ENCODE peak calls at places on chromosomes 13 and 19, in six cellular contexts. One of them, this sample, is unnamed.

GRCh38 chr19:19149402-19149801 is 11.1 kb upstream of the TMEM161A start:
- DNase-seq in RWPE1: no peak
- DNase-seq in T-helper 2 cell: no peak
- DNase-seq in stimulated activated CD8-positive, alpha-beta memory T cell treated with anti-CD3 and anti-CD28 coated beads, Interleukin-7, amount 100 ng/mL, for 1 hour: no peak
- DNase-seq in activated T-cell treated with anti-CD3 and anti-CD28 coated beads, Interleukin-2, amount 50 U/mL, for 72 hours: no peak
- DNase-seq in glutamatergic neuron: no peak
- DNase-seq in this sample: no peak

GRCh38 chr13:49806126-49806536 is 13.6 kb upstream of the KPNA3 start:
- DNase-seq in RWPE1: peak; percentile 57
- DNase-seq in T-helper 2 cell: no peak
- DNase-seq in stimulated activated CD8-positive, alpha-beta memory T cell treated with anti-CD3 and anti-CD28 coated beads, Interleukin-7, amount 100 ng/mL, for 1 hour: no peak
- DNase-seq in activated T-cell treated with anti-CD3 and anti-CD28 coated beads, Interleukin-2, amount 50 U/mL, for 72 hours: no peak
- DNase-seq in glutamatergic neuron: no peak
- DNase-seq in this sample: no peak

GRCh38 chr13:40776232-40776631 is 5.2 kb upstream of the MRPS31 start:
- DNase-seq in RWPE1: no peak
- DNase-seq in T-helper 2 cell: no peak
- DNase-seq in stimulated activated CD8-positive, alpha-beta memory T cell treated with anti-CD3 and anti-CD28 coated beads, Interleukin-7, amount 100 ng/mL, for 1 hour: no peak
- DNase-seq in activated T-cell treated with anti-CD3 and anti-CD28 coated beads, Interleukin-2, amount 50 U/mL, for 72 hours: no peak
- DNase-seq in glutamatergic neuron: no peak
- DNase-seq in this sample: no peak

GRCh38 chr19:18282788-18283141 is 1.3 kb upstream of the JUND start:
- DNase-seq in RWPE1: no peak
- DNase-seq in T-helper 2 cell: no peak
- DNase-seq in stimulated activated CD8-positive, alpha-beta memory T cell treated with anti-CD3 and anti-CD28 coated beads, Interleukin-7, amount 100 ng/mL, for 1 hour: no peak
- DNase-seq in activated T-cell treated with anti-CD3 and anti-CD28 coated beads, Interleukin-2, amount 50 U/mL, for 72 hours: no peak
- DNase-seq in glutamatergic neuron: no peak
- DNase-seq in this sample: no peak

GRCh38 chr13:72258340-72258981 is 391.5 kb upstream of the DACH1 start:
- DNase-seq in RWPE1: no peak
- DNase-seq in T-helper 2 cell: no peak
- DNase-seq in stimulated activated CD8-positive, alpha-beta memory T cell treated with anti-CD3 and anti-CD28 coated beads, Interleukin-7, amount 100 ng/mL, for 1 hour: no peak
- DNase-seq in activated T-cell treated with anti-CD3 and anti-CD28 coated beads, Interleukin-2, amount 50 U/mL, for 72 hours: no peak
- DNase-seq in glutamatergic neuron: peak; percentile 10
- DNase-seq in this sample: peak; percentile 6

GRCh38 chr19:4749870-4750269 is 26.2 kb upstream of the DPP9 start:
- DNase-seq in RWPE1: no peak
- DNase-seq in T-helper 2 cell: no peak
- DNase-seq in stimulated activated CD8-positive, alpha-beta memory T cell treated with anti-CD3 and anti-CD28 coated beads, Interleukin-7, amount 100 ng/mL, for 1 hour: no peak
- DNase-seq in activated T-cell treated with anti-CD3 and anti-CD28 coated beads, Interleukin-2, amount 50 U/mL, for 72 hours: no peak
- DNase-seq in glutamatergic neuron: peak; percentile 33
- DNase-seq in this sample: no peak

GRCh38 chr13:65378943-65379519 is 1851.1 kb downstream of the PCDH9 start:
- DNase-seq in RWPE1: peak; percentile 1
- DNase-seq in T-helper 2 cell: no peak
- DNase-seq in stimulated activated CD8-positive, alpha-beta memory T cell treated with anti-CD3 and anti-CD28 coated beads, Interleukin-7, amount 100 ng/mL, for 1 hour: no peak
- DNase-seq in activated T-cell treated with anti-CD3 and anti-CD28 coated beads, Interleukin-2, amount 50 U/mL, for 72 hours: no peak
- DNase-seq in glutamatergic neuron: no peak
- DNase-seq in this sample: no peak

GRCh38 chr19:4373601-4374441 is 26.5 kb downstream of the SH3GL1 start:
- DNase-seq in RWPE1: no peak
- DNase-seq in T-helper 2 cell: no peak
- DNase-seq in stimulated activated CD8-positive, alpha-beta memory T cell treated with anti-CD3 and anti-CD28 coated beads, Interleukin-7, amount 100 ng/mL, for 1 hour: no peak
- DNase-seq in activated T-cell treated with anti-CD3 and anti-CD28 coated beads, Interleukin-2, amount 50 U/mL, for 72 hours: no peak
- DNase-seq in glutamatergic neuron: no peak
- DNase-seq in this sample: no peak

GRCh38 chr19:34316741-34317241 is 48.2 kb upstream of the GPI start:
- DNase-seq in RWPE1: no peak
- DNase-seq in T-helper 2 cell: no peak
- DNase-seq in stimulated activated CD8-positive, alpha-beta memory T cell treated with anti-CD3 and anti-CD28 coated beads, Interleukin-7, amount 100 ng/mL, for 1 hour: no peak
- DNase-seq in activated T-cell treated with anti-CD3 and anti-CD28 coated beads, Interleukin-2, amount 50 U/mL, for 72 hours: no peak
- DNase-seq in glutamatergic neuron: no peak
- DNase-seq in this sample: no peak

GRCh38 chr19:12786149-12786870 is 5.0 kb upstream of the JUNB start:
- DNase-seq in RWPE1: peak; percentile 20
- DNase-seq in T-helper 2 cell: no peak
- DNase-seq in stimulated activated CD8-positive, alpha-beta memory T cell treated with anti-CD3 and anti-CD28 coated beads, Interleukin-7, amount 100 ng/mL, for 1 hour: no peak
- DNase-seq in activated T-cell treated with anti-CD3 and anti-CD28 coated beads, Interleukin-2, amount 50 U/mL, for 72 hours: peak; percentile 17
- DNase-seq in glutamatergic neuron: no peak
- DNase-seq in this sample: no peak

GRCh38 chr19:47272448-47273312 is 2.0 kb upstream of the INAFM1 start:
- DNase-seq in RWPE1: no peak
- DNase-seq in T-helper 2 cell: no peak
- DNase-seq in stimulated activated CD8-positive, alpha-beta memory T cell treated with anti-CD3 and anti-CD28 coated beads, Interleukin-7, amount 100 ng/mL, for 1 hour: no peak
- DNase-seq in activated T-cell treated with anti-CD3 and anti-CD28 coated beads, Interleukin-2, amount 50 U/mL, for 72 hours: no peak
- DNase-seq in glutamatergic neuron: no peak
- DNase-seq in this sample: no peak

GRCh38 chr13:112350300-112350699 is 25.9 kb upstream of the SPACA7 start:
- DNase-seq in RWPE1: no peak
- DNase-seq in T-helper 2 cell: no peak
- DNase-seq in stimulated activated CD8-positive, alpha-beta memory T cell treated with anti-CD3 and anti-CD28 coated beads, Interleukin-7, amount 100 ng/mL, for 1 hour: no peak
- DNase-seq in activated T-cell treated with anti-CD3 and anti-CD28 coated beads, Interleukin-2, amount 50 U/mL, for 72 hours: no peak
- DNase-seq in glutamatergic neuron: no peak
- DNase-seq in this sample: no peak

GRCh38 chr19:13824703-13825102 is 29.5 kb downstream of the ZSWIM4 start:
- DNase-seq in RWPE1: no peak
- DNase-seq in T-helper 2 cell: no peak
- DNase-seq in stimulated activated CD8-positive, alpha-beta memory T cell treated with anti-CD3 and anti-CD28 coated beads, Interleukin-7, amount 100 ng/mL, for 1 hour: no peak
- DNase-seq in activated T-cell treated with anti-CD3 and anti-CD28 coated beads, Interleukin-2, amount 50 U/mL, for 72 hours: no peak
- DNase-seq in glutamatergic neuron: no peak
- DNase-seq in this sample: no peak

GRCh38 chr19:10888421-10888866 is 17.1 kb downstream of the CARM1 start:
- DNase-seq in RWPE1: no peak
- DNase-seq in T-helper 2 cell: no peak
- DNase-seq in stimulated activated CD8-positive, alpha-beta memory T cell treated with anti-CD3 and anti-CD28 coated beads, Interleukin-7, amount 100 ng/mL, for 1 hour: no peak
- DNase-seq in activated T-cell treated with anti-CD3 and anti-CD28 coated beads, Interleukin-2, amount 50 U/mL, for 72 hours: no peak
- DNase-seq in glutamatergic neuron: peak; percentile 76
- DNase-seq in this sample: no peak

GRCh38 chr13:112931028-112931934 is 37.7 kb upstream of the MCF2L start:
- DNase-seq in RWPE1: peak; percentile 47
- DNase-seq in T-helper 2 cell: no peak
- DNase-seq in stimulated activated CD8-positive, alpha-beta memory T cell treated with anti-CD3 and anti-CD28 coated beads, Interleukin-7, amount 100 ng/mL, for 1 hour: no peak
- DNase-seq in activated T-cell treated with anti-CD3 and anti-CD28 coated beads, Interleukin-2, amount 50 U/mL, for 72 hours: no peak
- DNase-seq in glutamatergic neuron: peak; percentile 71
- DNase-seq in this sample: peak; percentile 69

GRCh38 chr19:40923934-40924391 is 41.9 kb upstream of the CYP2A7 start:
- DNase-seq in RWPE1: no peak
- DNase-seq in T-helper 2 cell: no peak
- DNase-seq in stimulated activated CD8-positive, alpha-beta memory T cell treated with anti-CD3 and anti-CD28 coated beads, Interleukin-7, amount 100 ng/mL, for 1 hour: no peak
- DNase-seq in activated T-cell treated with anti-CD3 and anti-CD28 coated beads, Interleukin-2, amount 50 U/mL, for 72 hours: no peak
- DNase-seq in glutamatergic neuron: no peak
- DNase-seq in this sample: no peak

This sample was measured in endothelial cell.